ENCODE peak calls at places on chromosome 19, in eight cellular contexts. I is GM23338, C is cardiac muscle cell, P is tibial nerve, S is dorsolateral prefrontal cortex, D is PC-3, E is IMR-90, A is brain microvascular endothelial cell. Q is an unnamed sample.

GRCh38 chr19:12940897-12941296 is 2.5 kb downstream of the CALR start:
- DNase-seq in A (no peak), E (no peak), C (no peak), D (no peak), S (no peak), I (no peak), P (no peak), Q (no peak)

GRCh38 chr19:13747098-13747453 is 17.2 kb upstream of the MRI1 start:
- DNase-seq in D (no peak), C (no peak), I (no peak), E (no peak), P (no peak), A (no peak), S (no peak), Q (no peak)

GRCh38 chr19:7506385-7507328 is 9.2 kb upstream of the ZNF358 start:
- DNase-seq in E (peak), C (peak), I (peak), A (peak), S (no peak), P (peak), D (peak), Q (peak)

GRCh38 chr19:10686661-10687517 is 14.3 kb upstream of the QTRT1 start:
- DNase-seq in C (no peak), P (no peak), I (no peak), E (peak), A (peak), D (peak), S (peak), Q (peak)

GRCh38 chr19:40604647-40605200 is 3.6 kb downstream of the LTBP4 start:
- DNase-seq in D (peak), A (no peak), E (no peak), C (no peak), I (no peak), P (no peak), S (no peak), Q (no peak)

GRCh38 chr19:56837892-56838679 is 2.4 kb downstream of the PEG3 start:
- DNase-seq in E (no peak), S (peak), A (peak), C (peak), D (peak), I (no peak), P (peak), Q (peak)

GRCh38 chr19:48290341-48290922 is 20.6 kb downstream of the ZNF114 start:
- DNase-seq in S (no peak), C (peak), D (no peak), I (peak), P (no peak), E (peak), A (peak), Q (peak)

GRCh38 chr19:19447536-19448237 is 42.2 kb downstream of the GATAD2A start:
- DNase-seq in E (peak), A (no peak), I (no peak), C (no peak), P (no peak), S (no peak), D (no peak), Q (no peak)

GRCh38 chr19:2494084-2494446 is 18.1 kb downstream of the GADD45B start:
- DNase-seq in C (peak), D (peak), I (no peak), S (no peak), P (no peak), E (peak), A (peak), Q (peak)

GRCh38 chr19:29524912-29525870 is 603 bp upstream of the VSTM2B start:
- DNase-seq in D (no peak), A (no peak), P (no peak), I (peak), E (no peak), C (no peak), S (peak), Q (no peak)

GRCh38 chr19:3366761-3367571 is 583 bp downstream of the NFIC start:
- DNase-seq in P (no peak), E (no peak), I (no peak), D (peak), S (no peak), C (peak), A (no peak), Q (peak)

GRCh38 chr19:9406798-9407352 is 28.5 kb downstream of the ZNF266 start:
- DNase-seq in C (peak), E (peak), S (peak), A (peak), P (peak), D (no peak), I (peak), Q (peak)

GRCh38 chr19:50639121-50640112 is at the start of gene SYT3:
- DNase-seq in E (peak), I (peak), A (peak), C (peak), P (no peak), D (peak), S (peak), Q (peak)

GRCh38 chr19:35178701-35179100 is 24.2 kb downstream of the FXYD5 start:
- DNase-seq in C (peak), E (no peak), P (peak), A (no peak), D (no peak), I (no peak), S (no peak), Q (no peak)

GRCh38 chr19:6668696-6669095 is 1.3 kb downstream of the TNFSF14 start:
- DNase-seq in S (no peak), A (no peak), I (no peak), C (no peak), P (no peak), D (no peak), E (no peak), Q (no peak)

GRCh38 chr19:2866495-2867024 is 575 bp upstream of the ZNF556 start:
- DNase-seq in P (no peak), D (no peak), C (no peak), I (no peak), E (no peak), A (no peak), S (no peak), Q (no peak)

GRCh38 chr19:2287585-2287984 is 5.6 kb upstream of the PEAK3 start:
- DNase-seq in C (no peak), D (no peak), S (no peak), I (peak), P (no peak), E (no peak), A (no peak), Q (no peak)

GRCh38 chr19:23415561-23416191 is 20.4 kb upstream of the ZNF91 start:
- DNase-seq in C (peak), D (no peak), P (no peak), S (no peak), I (peak), A (no peak), E (no peak), Q (no peak)

GRCh38 chr19:10797078-10797477 is 38.9 kb downstream of the TMED1 start:
- DNase-seq in D (no peak), C (no peak), A (no peak), S (no peak), P (no peak), E (no peak), I (no peak), Q (no peak)

GRCh38 chr19:58362272-58362994 is at the start of gene ZNF497:
- DNase-seq in C (peak), I (peak), A (peak), D (peak), S (peak), P (peak), E (peak), Q (peak)

GRCh38 chr19:19464339-19465098 is 50.8 kb downstream of the TSSK6 start:
- DNase-seq in I (peak), E (peak), D (no peak), A (peak), C (peak), S (no peak), P (no peak), Q (peak)

GRCh38 chr19:15199219-15199651 is 1.6 kb downstream of the NOTCH3 start:
- DNase-seq in S (no peak), C (no peak), A (no peak), I (no peak), P (no peak), D (no peak), E (no peak), Q (no peak)

GRCh38 chr19:55384576-55385235 is 614 bp upstream of the TMEM238 start:
- DNase-seq in E (no peak), I (peak), C (no peak), S (no peak), P (peak), D (no peak), A (no peak), Q (no peak)

GRCh38 chr19:55319786-55320185 is 5.4 kb downstream of the TMEM150B start:
- DNase-seq in D (no peak), A (peak), E (peak), C (peak), I (peak), P (no peak), S (peak), Q (peak)

GRCh38 chr19:32405431-32406160 is at the start of gene DPY19L3:
- DNase-seq in D (peak), A (peak), I (peak), P (peak), C (peak), S (peak), E (peak), Q (peak)
- TF ChIP-seq CTCF in D (no peak), A (no peak), I (no peak), P (peak), C (no peak), S (no peak), E (no peak), Q (no peak)

GRCh38 chr19:42422092-42422575 is 5.1 kb downstream of the LIPE start:
- DNase-seq in E (no peak), I (no peak), C (no peak), D (no peak), P (no peak), A (no peak), S (no peak), Q (no peak)

GRCh38 chr19:42423462-42424344 is 3.5 kb downstream of the LIPE start:
- DNase-seq in C (peak), E (peak), A (peak), D (peak), P (peak), S (peak), I (peak), Q (peak)

GRCh38 chr19:42422576-42423461 is 4.4 kb downstream of the LIPE start:
- DNase-seq in C (no peak), S (peak), A (no peak), P (no peak), I (peak), E (no peak), D (no peak), Q (peak)

GRCh38 chr19:42424712-42425131 is 2.5 kb downstream of the LIPE start:
- DNase-seq in D (no peak), C (no peak), P (no peak), A (no peak), S (no peak), E (no peak), I (peak), Q (no peak)

DNA sequence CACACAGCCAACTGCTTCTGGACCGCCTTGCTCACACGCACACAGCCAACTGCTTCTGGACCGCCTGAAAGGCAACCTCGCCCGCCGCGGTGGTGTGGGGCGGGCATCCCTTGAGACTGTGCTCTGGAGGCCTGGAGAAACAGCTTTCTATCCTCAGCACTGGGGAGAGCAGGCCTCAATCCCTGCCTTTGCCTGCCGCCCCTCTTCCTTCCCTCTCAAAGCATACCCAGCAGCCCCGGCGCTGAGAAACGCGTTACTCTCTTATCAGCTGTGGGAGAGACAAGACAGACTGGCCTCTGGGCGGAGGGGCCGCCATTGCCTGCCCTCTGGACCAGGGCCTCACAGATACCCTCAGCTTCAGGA is 2.9 kb downstream of the LIPE start:
- DNase-seq in P (no peak), A (no peak), I (no peak), C (peak), E (no peak), S (no peak), D (no peak), Q (no peak)
- H3K4me3 ChIP-seq in P (peak), A (no peak), I (no peak), C (no peak), E (peak), S (peak), D (no peak), Q (no peak)

DNA sequence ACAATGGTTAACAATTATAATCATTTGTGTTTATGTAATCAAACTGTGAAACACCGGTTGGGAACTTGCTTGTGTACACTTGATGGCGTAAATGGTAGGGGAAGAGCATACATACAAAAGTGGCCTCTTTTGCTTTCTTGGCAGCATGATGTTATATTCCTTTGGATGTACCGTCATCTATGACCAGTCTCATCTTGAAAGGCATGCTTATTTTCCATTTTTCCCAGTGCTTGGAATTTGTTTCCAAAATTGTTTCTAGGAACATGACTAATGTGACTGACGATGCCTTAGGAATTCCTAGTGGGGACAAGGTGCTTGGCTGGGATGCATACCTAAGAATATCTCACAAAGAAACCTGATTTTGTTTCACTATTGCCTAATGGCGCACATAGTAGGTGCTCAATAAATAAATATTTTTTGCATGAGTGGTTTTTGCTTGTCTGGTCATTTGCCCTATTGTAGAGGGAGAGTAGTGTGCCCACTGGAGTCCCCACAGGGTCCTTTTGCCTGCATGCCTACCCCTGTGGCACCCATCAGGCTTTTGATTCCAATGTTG is 45.5 kb downstream of the SAE1 start:
- DNase-seq in I (no peak), A (peak), C (peak), D (no peak), E (peak), P (no peak), S (no peak), Q (no peak)
- H3K27ac ChIP-seq in I (peak), A (peak), C (peak), D (no peak), E (no peak), P (peak), S (peak), Q (no peak)

DNA sequence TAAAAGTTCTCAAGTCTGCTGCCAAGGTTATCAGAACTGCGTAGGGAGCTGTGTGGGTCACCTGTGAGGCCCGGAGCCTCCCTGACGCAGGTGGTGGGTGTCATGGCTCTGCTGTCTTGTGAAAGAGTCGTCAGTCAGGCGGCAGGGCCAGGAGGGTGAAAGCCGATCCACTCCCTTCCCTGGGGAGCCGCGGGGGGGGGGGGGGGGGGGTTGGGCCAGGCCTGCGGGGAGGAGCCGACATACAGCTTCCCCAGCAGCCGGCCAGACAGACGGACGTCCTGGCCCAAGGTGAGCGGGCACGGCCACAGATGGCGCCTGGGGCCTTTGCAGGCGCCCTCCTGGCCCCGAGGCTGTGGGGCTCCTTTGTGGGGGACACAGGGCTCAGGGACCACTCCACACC is 12.4 kb downstream of the SBNO2 start:
- DNase-seq in E (peak), I (no peak), P (no peak), S (no peak), A (no peak), C (peak), D (no peak), Q (no peak)
- TF ChIP-seq CTCF in E (no peak), I (no peak), P (no peak), S (no peak), A (no peak), C (no peak), D (no peak), Q (no peak)

GRCh38 chr19:511101-511841 is 4.0 kb downstream of the TPGS1 start:
- DNase-seq in I (no peak), E (peak), A (no peak), P (no peak), S (no peak), D (no peak), C (peak), Q (peak)

GRCh38 chr19:512548-513365 is 5.5 kb downstream of the TPGS1 start:
- DNase-seq in S (no peak), P (no peak), D (no peak), C (no peak), E (no peak), A (no peak), I (no peak), Q (no peak)

GRCh38 chr19:513368-514165 is 6.3 kb downstream of the TPGS1 start:
- DNase-seq in I (no peak), C (no peak), P (no peak), S (no peak), E (no peak), A (no peak), D (no peak), Q (no peak)

GRCh38 chr19:508204-509150 is 1.2 kb downstream of the TPGS1 start:
- DNase-seq in C (no peak), P (no peak), I (no peak), D (no peak), S (no peak), A (no peak), E (no peak), Q (no peak)

GRCh38 chr19:510606-511100 is 3.4 kb downstream of the TPGS1 start:
- DNase-seq in S (peak), C (peak), I (peak), A (peak), P (no peak), E (peak), D (peak), Q (peak)
- H3K4me3 ChIP-seq in S (no peak), C (no peak), I (peak), A (no peak), P (no peak), E (no peak), D (no peak), Q (peak)